ENCODE peak calls at places on chromosomes 13 and 19, in eight cellular contexts. B is left lobe of liver; I is ACHN; O is kidney tubule cell; X is skeletal muscle cell; E is anterior cingulate cortex; F is GM19239; U is stimulated activated CD4-positive, alpha-beta T cell treated with anti-CD3 and anti-CD28 coated beads, Interleukin-2, amount 100 ng/mL, for 48 hours. Z is an unnamed sample.

GRCh38 chr19:35977446-35978222 is 17.4 kb upstream of the SDHAF1 start:
- DNase-seq in B (no peak), E (no peak), X (no peak), F (no peak), U (peak), I (peak), O (no peak), Z (no peak)

GRCh38 chr19:44683434-44684210 is 12.3 kb downstream of the CEACAM19 start:
- DNase-seq in O (no peak), X (no peak), B (no peak), U (no peak), F (no peak), I (no peak), E (no peak), Z (no peak)

GRCh38 chr19:10587022-10587838 is at the start of gene AP1M2:
- DNase-seq in O (peak), B (no peak), E (no peak), X (no peak), F (no peak), I (no peak), U (no peak), Z (no peak)

GRCh38 chr13:112825071-112825470 is 135.2 kb downstream of the ATP11A start:
- DNase-seq in F (no peak), U (no peak), E (no peak), X (no peak), B (no peak), I (no peak), O (no peak), Z (no peak)

GRCh38 chr19:48591021-48591420 is 15.5 kb upstream of the SPACA4 start:
- DNase-seq in X (no peak), B (no peak), I (no peak), O (peak), F (no peak), E (no peak), U (no peak), Z (no peak)

GRCh38 chr19:18431351-18432197 is 6.4 kb downstream of the ISYNA1 start:
- DNase-seq in F (no peak), O (no peak), E (no peak), U (no peak), B (no peak), I (no peak), X (no peak), Z (no peak)

GRCh38 chr19:43522929-43523328 is 4.1 kb downstream of the ETHE1 start:
- DNase-seq in F (no peak), O (no peak), B (no peak), U (no peak), X (no peak), E (no peak), I (no peak), Z (no peak)

GRCh38 chr19:10812902-10813404 is 23.1 kb downstream of the TMED1 start:
- DNase-seq in X (peak), O (peak), I (peak), F (no peak), E (peak), U (peak), B (no peak), Z (no peak)

GRCh38 chr19:48966541-48967345 is 1.6 kb downstream of the FTL start:
- DNase-seq in F (no peak), O (peak), X (no peak), I (no peak), U (no peak), B (no peak), E (peak), Z (no peak)

GRCh38 chr13:24142453-24142852 is 18.1 kb upstream of the SPATA13 start:
- DNase-seq in U (no peak), F (no peak), E (no peak), I (no peak), X (no peak), O (no peak), B (no peak), Z (no peak)

GRCh38 chr13:105918842-105919741 is 616.4 kb downstream of the EFNB2 start:
- DNase-seq in E (no peak), X (no peak), U (no peak), I (peak), B (no peak), F (no peak), O (peak), Z (no peak)

GRCh38 chr19:54136086-54136863 is 1.3 kb upstream of the CNOT3 start:
- DNase-seq in B (no peak), E (no peak), U (no peak), F (no peak), X (no peak), I (no peak), O (no peak), Z (no peak)

GRCh38 chr19:14337510-14337909 is 43.7 kb upstream of the ADGRE5 start:
- DNase-seq in F (no peak), I (peak), X (no peak), B (no peak), U (peak), E (no peak), O (no peak), Z (no peak)

Z was measured in GM12878.